ENCODE peak calls at places on chromosomes 13 and 19, in five cellular contexts. N, M, U, W and V are unnamed samples.

GRCh38 chr19:30376826-30377425 is 4.7 kb downstream of the ZNF536 start:
- DNase-seq in M (no peak), U (no peak), N (no peak), W (no peak), V (no peak)

GRCh38 chr19:405138-405965 is 3.6 kb downstream of the C2CD4C start:
- DNase-seq in M (no peak), W (no peak), U (no peak), N (no peak), V (no peak)

GRCh38 chr19:30861896-30862295 is 487.3 kb downstream of the TSHZ3 start:
- DNase-seq in W (no peak), M (no peak), N (no peak), U (no peak), V (no peak)

GRCh38 chr13:63625869-63626268 is 2210.2 kb upstream of the PCDH20 start:
- DNase-seq in M (no peak), N (no peak), U (peak), W (peak), V (no peak)

GRCh38 chr19:17379221-17379631 is 2.1 kb upstream of the PLVAP start:
- DNase-seq in W (no peak), N (no peak), M (peak), U (no peak), V (no peak)

GRCh38 chr19:12453495-12453894 is 12.7 kb upstream of the ZNF443 start:
- DNase-seq in W (no peak), M (no peak), U (no peak), N (no peak), V (no peak)

GRCh38 chr19:14002571-14003278 is 3.4 kb downstream of the RFX1 start:
- DNase-seq in W (no peak), N (no peak), M (no peak), U (no peak), V (no peak)

GRCh38 chr19:35446194-35446593 is 1.9 kb upstream of the FFAR2 start:
- DNase-seq in M (no peak), N (peak), U (no peak), W (no peak), V (no peak)

GRCh38 chr13:75725784-75726183 is 89.7 kb downstream of the LMO7 start:
- DNase-seq in W (no peak), U (no peak), N (no peak), M (peak), V (no peak)

GRCh38 chr13:28750187-28751045 is 31.6 kb upstream of the SLC46A3 start:
- DNase-seq in N (no peak), W (no peak), U (no peak), M (peak), V (no peak)

GRCh38 chr19:38917921-38918491 is 6.0 kb upstream of the CCER2 start:
- DNase-seq in U (no peak), W (no peak), M (no peak), N (no peak), V (no peak)

GRCh38 chr13:33251131-33251629 is 34.4 kb downstream of the STARD13 start:
- DNase-seq in M (peak), W (peak), U (no peak), N (no peak), V (peak)

GRCh38 chr13:28494861-28495585 is at the start of gene FLT1:
- DNase-seq in W (peak), U (peak), N (peak), M (peak), V (no peak)

GRCh38 chr19:35629332-35629633 is 447 bp downstream of the RBM42 start:
- DNase-seq in M (no peak), N (no peak), U (no peak), W (no peak), V (no peak)

GRCh38 chr13:35794734-35795389 is 318.4 kb upstream of the MAB21L1 start:
- DNase-seq in M (no peak), U (no peak), N (no peak), W (peak), V (no peak)

GRCh38 chr13:94239135-94239534 is 240.3 kb downstream of the DCT start:
- DNase-seq in M (no peak), N (peak), U (no peak), W (peak), V (no peak)

GRCh38 chr19:43749898-43750297 is 4.9 kb downstream of the SMG9 start:
- DNase-seq in N (no peak), U (no peak), M (no peak), W (no peak), V (no peak)

GRCh38 chr13:95684463-95684862 is 7.5 kb downstream of the DNAJC3 start:
- DNase-seq in U (no peak), W (no peak), M (no peak), N (no peak), V (no peak)

GRCh38 chr13:96822900-96823299 is 171.4 kb downstream of the OXGR1 start:
- DNase-seq in W (no peak), M (peak), N (no peak), U (peak), V (peak)

GRCh38 chr19:34888091-34888490 is 38.6 kb upstream of the ZNF30 start:
- DNase-seq in M (no peak), W (no peak), U (no peak), N (no peak), V (no peak)